ENCODE peak calls at places on chromosomes 2 and 18, in ten cellular contexts. I is natural killer cell; Y is astrocyte of the spinal cord; J is frontal cortex; E is fibroblast of mammary gland; Z is tibial artery; U is activated effector memory CD4-positive, alpha-beta T cell treated with anti-CD3 and anti-CD28 coated beads, Interleukin-2, amount 50 U/mL, for 16 hours; N is stimulated activated CD4-positive, alpha-beta T cell treated with anti-CD3 and anti-CD28 coated beads, Interleukin-4, amount 100 ng/mL, for 4 hours; D is H54; L is NCI-H1092. P is an unnamed sample.
A peak's percentile ranks its signal among the peaks of the same experiment; 100 is the strongest.

GRCh38 chr2:236646441-236646840 is 76.8 kb downstream of the ACKR3 start:
- DNase-seq in I (no peak), Y (no peak), J (no peak), E (no peak), Z (peak; percentile 68), U (no peak), N (no peak), D (no peak), L (no peak), P (no peak)

GRCh38 chr2:214328941-214329340 is 81.9 kb upstream of the VWC2L start:
- DNase-seq in I (no peak), Y (no peak), J (peak; percentile 33), E (no peak), Z (no peak), U (no peak), N (no peak), D (no peak), L (no peak), P (no peak)

GRCh38 chr18:9181275-9181674 is 44.7 kb downstream of the ANKRD12 start:
- DNase-seq in I (no peak), Y (no peak), J (no peak), E (no peak), Z (no peak), U (no peak), N (no peak), D (no peak), L (no peak), P (no peak)

GRCh38 chr18:63109789-63110188 is 209.8 kb downstream of the BCL2 start:
- DNase-seq in I (no peak), Y (no peak), J (no peak), E (no peak), Z (no peak), U (no peak), N (no peak), D (no peak), L (no peak), P (no peak)

GRCh38 chr2:60873381-60873780 is 8.0 kb upstream of the REL start:
- DNase-seq in I (no peak), Y (no peak), J (no peak), E (no peak), Z (no peak), U (no peak), N (no peak), D (no peak), L (no peak), P (no peak)

GRCh38 chr2:134776836-134777235 is 58.0 kb upstream of the TMEM163 start:
- DNase-seq in I (no peak), Y (no peak), J (no peak), E (no peak), Z (no peak), U (no peak), N (no peak), D (no peak), L (no peak), P (no peak)

GRCh38 chr2:15223887-15224286 is 337.2 kb downstream of the NBAS start:
- DNase-seq in I (no peak), Y (peak; percentile 73), J (no peak), E (peak; percentile 88), Z (no peak), U (no peak), N (no peak), D (peak; percentile 20), L (no peak), P (no peak)

GRCh38 chr2:88195247-88195646 is 25.1 kb downstream of the THNSL2 start:
- DNase-seq in I (no peak), Y (no peak), J (no peak), E (no peak), Z (no peak), U (no peak), N (no peak), D (no peak), L (no peak), P (no peak)

GRCh38 chr2:95291222-95291621 is 5.9 kb upstream of the KCNIP3 start:
- DNase-seq in I (no peak), Y (no peak), J (no peak), E (no peak), Z (no peak), U (no peak), N (no peak), D (no peak), L (no peak), P (no peak)

GRCh38 chr2:224086226-224086911 is 47.3 kb upstream of the SERPINE2 start:
- DNase-seq in I (no peak), Y (peak; percentile 86), J (no peak), E (peak; percentile 98), Z (no peak), U (no peak), N (no peak), D (peak; percentile 34), L (no peak), P (no peak)

GRCh38 chr2:156394033-156394741 is 42.0 kb upstream of the GPD2 start:
- DNase-seq in I (no peak), Y (no peak), J (no peak), E (no peak), Z (no peak), U (no peak), N (no peak), D (no peak), L (no peak), P (no peak)

GRCh38 chr18:63180333-63180732 is 139.2 kb downstream of the BCL2 start:
- DNase-seq in I (no peak), Y (no peak), J (no peak), E (no peak), Z (no peak), U (no peak), N (no peak), D (no peak), L (no peak), P (no peak)

GRCh38 chr2:100944617-100945432 is 57.3 kb upstream of the RPL31 start:
- DNase-seq in I (no peak), Y (no peak), J (no peak), E (no peak), Z (no peak), U (no peak), N (no peak), D (no peak), L (no peak), P (no peak)

GRCh38 chr18:10663750-10664149 is 137.9 kb downstream of the NAPG start:
- DNase-seq in I (no peak), Y (no peak), J (no peak), E (no peak), Z (no peak), U (no peak), N (no peak), D (no peak), L (no peak), P (no peak)

GRCh38 chr2:191848771-191849726 is 2.2 kb upstream of the CAVIN2 start:
- DNase-seq in I (no peak), Y (no peak), J (no peak), E (no peak), Z (no peak), U (no peak), N (no peak), D (no peak), L (no peak), P (no peak)

GRCh38 chr18:44887227-44887631 is 206.5 kb downstream of the SETBP1 start:
- DNase-seq in I (peak; percentile 22), Y (peak; percentile 32), J (no peak), E (peak; percentile 87), Z (no peak), U (peak; percentile 74), N (peak; percentile 36), D (no peak), L (no peak), P (peak; percentile 71)

GRCh38 chr18:37409870-37410269 is 155.7 kb downstream of the CELF4 start:
- DNase-seq in I (no peak), Y (no peak), J (no peak), E (no peak), Z (no peak), U (no peak), N (no peak), D (no peak), L (no peak), P (peak; percentile 63)

GRCh38 chr18:14104906-14105748 is 27.1 kb downstream of the ZNF519 start:
- DNase-seq in I (no peak), Y (no peak), J (no peak), E (no peak), Z (no peak), U (no peak), N (no peak), D (no peak), L (no peak), P (no peak)

GRCh38 chr2:152189622-152190495 is 14.3 kb upstream of the STAM2 start:
- DNase-seq in I (no peak), Y (peak; percentile 75), J (peak; percentile 52), E (peak; percentile 79), Z (no peak), U (no peak), N (no peak), D (no peak), L (no peak), P (peak; percentile 59)

GRCh38 chr18:53789376-53790247 is 434.9 kb downstream of the MBD2 start:
- DNase-seq in I (no peak), Y (no peak), J (no peak), E (no peak), Z (no peak), U (no peak), N (no peak), D (no peak), L (no peak), P (no peak)

GRCh38 chr2:240579771-240580614 is 6.5 kb upstream of the CAPN10 start:
- DNase-seq in I (no peak), Y (peak; percentile 62), J (no peak), E (peak; percentile 97), Z (no peak), U (peak; percentile 93), N (peak; percentile 71), D (peak; percentile 87), L (no peak), P (peak; percentile 94)

GRCh38 chr2:4628931-4629565 is 925.7 kb downstream of the DCDC2C start:
- DNase-seq in I (no peak), Y (no peak), J (no peak), E (no peak), Z (no peak), U (no peak), N (no peak), D (no peak), L (peak; percentile 64), P (peak; percentile 37)

GRCh38 chr2:95074663-95075439 is 46.8 kb downstream of the MRPS5 start:
- DNase-seq in I (no peak), Y (no peak), J (no peak), E (no peak), Z (no peak), U (peak; percentile 83), N (peak; percentile 72), D (no peak), L (no peak), P (no peak)

GRCh38 chr2:70615222-70615621 is 61.6 kb upstream of the TGFA start:
- DNase-seq in I (no peak), Y (no peak), J (no peak), E (no peak), Z (no peak), U (no peak), N (no peak), D (no peak), L (no peak), P (no peak)

GRCh38 chr2:225797394-225797793 is 397.9 kb downstream of the NYAP2 start:
- DNase-seq in I (no peak), Y (no peak), J (no peak), E (no peak), Z (no peak), U (no peak), N (no peak), D (no peak), L (no peak), P (peak; percentile 31)

GRCh38 chr2:5539281-5540211 is 152.6 kb upstream of the SOX11 start:
- DNase-seq in I (no peak), Y (peak; percentile 10), J (no peak), E (no peak), Z (no peak), U (no peak), N (no peak), D (no peak), L (no peak), P (no peak)

GRCh38 chr2:112087346-112088020 is 32.4 kb downstream of the TMEM87B start:
- DNase-seq in I (no peak), Y (no peak), J (no peak), E (no peak), Z (no peak), U (no peak), N (no peak), D (no peak), L (no peak), P (no peak)

P was measured in cardiac muscle cell.